ENCODE peak calls at places on chromosomes 2 and 18, in six cellular contexts. A is skeletal muscle cell, P is ureter, O is right cardiac atrium, G is DMS153, V is NCI-H774. H is an unnamed sample.

GRCh38 chr18:50231621-50232020 is 34.7 kb downstream of the CFAP53 start:
- DNase-seq in O (no peak), A (no peak), V (no peak), P (no peak), G (no peak), H (no peak)

GRCh38 chr2:14632133-14632936 is at the start of gene LRATD1:
- DNase-seq in O (peak), G (peak), P (peak), A (peak), V (peak), H (peak)

GRCh38 chr18:75884728-75885127 is 457.2 kb upstream of the SMIM21 start:
- DNase-seq in V (no peak), P (no peak), A (no peak), O (peak), G (no peak), H (no peak)

GRCh38 chr2:72138011-72138881 is 9.4 kb downstream of the CYP26B1 start:
- DNase-seq in O (peak), G (no peak), P (no peak), V (no peak), A (no peak), H (no peak)

GRCh38 chr18:9757851-9758587 is 49.9 kb downstream of the RAB31 start:
- DNase-seq in A (peak), P (no peak), O (no peak), G (no peak), V (no peak), H (no peak)

GRCh38 chr2:240203031-240203841 is 62.8 kb upstream of the OTOS start:
- DNase-seq in P (no peak), O (no peak), A (no peak), V (no peak), G (no peak), H (no peak)

GRCh38 chr18:55251186-55251995 is 292.1 kb upstream of the CCDC68 start:
- DNase-seq in A (no peak), O (no peak), G (peak), P (no peak), V (no peak), H (no peak)

GRCh38 chr2:85810376-85811172 is 56.8 kb downstream of the ATOH8 start:
- DNase-seq in A (no peak), G (no peak), P (peak), O (peak), V (no peak), H (no peak)

GRCh38 chr2:225004531-225004930 is 37.7 kb downstream of the DOCK10 start:
- DNase-seq in A (peak), O (no peak), G (no peak), V (no peak), P (no peak), H (no peak)